ENCODE peak calls at places on chromosomes 7 and 10, in five cellular contexts. E, R, B, K and X are unnamed samples.
A peak's percentile ranks its signal among the peaks of the same experiment; 100 is the strongest.

GRCh38 chr10:103578782-103579382 is 85.4 kb downstream of the NEURL1 start:
- DNase-seq in B (peak; percentile 37), E (no peak), K (no peak), R (no peak), X (no peak)

GRCh38 chr7:100964630-100965029 is 4.7 kb upstream of the MUC12 start:
- DNase-seq in B (no peak), K (no peak), E (no peak), R (no peak), X (no peak)

GRCh38 chr7:35467456-35467978 is 213.6 kb upstream of the TBX20 start:
- DNase-seq in B (no peak), R (no peak), E (no peak), K (no peak), X (no peak)

GRCh38 chr7:15972767-15973362 is 286.4 kb upstream of the MEOX2 start:
- DNase-seq in K (no peak), R (no peak), E (no peak), B (peak; percentile 25), X (no peak)

GRCh38 chr7:27182861-27183681 is 2.0 kb downstream of the HOXA11 start:
- DNase-seq in E (peak; percentile 64), K (no peak), R (peak; percentile 48), B (peak; percentile 66), X (no peak)

GRCh38 chr7:131068604-131069021 is 259.1 kb upstream of the MKLN1 start:
- DNase-seq in K (no peak), B (no peak), E (no peak), R (no peak), X (no peak)

GRCh38 chr10:63145782-63146181 is 12.7 kb downstream of the NRBF2 start:
- DNase-seq in R (no peak), E (no peak), B (no peak), K (no peak), X (no peak)

GRCh38 chr7:137774793-137775201 is 72.0 kb downstream of the DGKI start:
- DNase-seq in E (no peak), R (no peak), K (no peak), B (no peak), X (no peak)

GRCh38 chr10:43254881-43255643 is 11.8 kb downstream of the RASGEF1A start:
- DNase-seq in B (no peak), R (peak; percentile 45), E (no peak), K (no peak), X (peak; percentile 48)

GRCh38 chr7:83162402-83163256 is at the start of gene PCLO:
- DNase-seq in R (peak; percentile 49), B (peak; percentile 96), E (peak; percentile 69), K (peak; percentile 72), X (peak; percentile 80)

GRCh38 chr10:100009283-100009792 is 409 bp downstream of the DNMBP start:
- DNase-seq in K (no peak), E (no peak), R (no peak), B (peak; percentile 70), X (no peak)

GRCh38 chr7:12440229-12440628 is 36.6 kb upstream of the VWDE start:
- DNase-seq in B (no peak), R (no peak), K (no peak), E (no peak), X (no peak)

GRCh38 chr7:41808541-41808940 is 105.7 kb upstream of the INHBA start:
- DNase-seq in K (no peak), E (no peak), R (no peak), B (no peak), X (no peak)

GRCh38 chr10:103127241-103127640 is 65.8 kb downstream of the NT5C2 start:
- DNase-seq in R (no peak), B (no peak), E (no peak), K (no peak), X (no peak)

GRCh38 chr10:56466005-56466404 is 104.9 kb upstream of the ZWINT start:
- DNase-seq in K (no peak), R (no peak), B (no peak), E (no peak), X (no peak)
- H3K9me3 ChIP-seq in K (no peaks in the 10 kb centered on the region), R (no peaks in the 10 kb centered on the region), B (no peaks in the 10 kb centered on the region), E (no peaks in the 10 kb centered on the region), X (no peaks in the 10 kb centered on the region)

DNA sequence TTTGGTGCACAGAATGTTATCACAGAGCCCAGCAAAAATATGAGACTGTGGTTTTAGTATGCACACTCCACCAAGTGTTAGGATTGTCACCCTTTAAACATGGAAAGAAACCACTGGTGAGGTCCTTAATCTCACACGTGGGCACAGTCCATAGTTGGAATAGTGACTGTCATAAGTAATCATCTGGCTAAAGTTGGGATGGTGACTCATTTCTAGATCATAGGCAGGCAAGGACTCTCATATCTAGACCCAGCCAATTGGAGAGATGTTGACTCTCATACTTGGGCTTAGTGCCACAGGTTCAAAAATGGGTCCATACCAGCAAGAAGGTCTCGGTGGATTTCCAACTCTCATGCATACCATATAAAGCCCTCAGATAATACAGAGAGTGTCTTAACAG is 39.6 kb upstream of the ZNF680 start:
- DNase-seq in B (no peak), K (no peak), R (no peak), E (no peak), X (no peak)
- H3K9me3 ChIP-seq in B (peaks cover 3% of the 10 kb centered on the region), K (no peaks in the 10 kb centered on the region), R (no peaks in the 10 kb centered on the region), E (peaks cover 1% of the 10 kb centered on the region), X (no peaks in the 10 kb centered on the region)

GRCh38 chr7:157766098-157766497 is 429.3 kb downstream of the DNAJB6 start:
- DNase-seq in E (no peak), K (no peak), R (no peak), B (no peak), X (no peak)
- H3K9me3 ChIP-seq in E (peaks cover 11% of the 10 kb centered on the region), K (no peaks in the 10 kb centered on the region), R (no peaks in the 10 kb centered on the region), B (peaks cover 11% of the 10 kb centered on the region), X (no peaks in the 10 kb centered on the region)

GRCh38 chr10:37831495-37832333 is 25.7 kb downstream of the ZNF248 start:
- DNase-seq in K (no peak), B (no peak), E (no peak), R (no peak), X (no peak)
- H3K9me3 ChIP-seq in K (peaks cover 30% of the 10 kb centered on the region), B (peaks cover 5% of the 10 kb centered on the region), E (peaks cover 14% of the 10 kb centered on the region), R (peaks cover 55% of the 10 kb centered on the region), X (peaks cover 6% of the 10 kb centered on the region)

GRCh38 chr10:690227-691161 is 1.0 kb upstream of the DIP2C start:
- DNase-seq in K (peak; percentile 47), B (peak; percentile 27), E (no peak), R (no peak), X (no peak)

GRCh38 chr10:691216-691615 is 1.7 kb upstream of the DIP2C start:
- DNase-seq in R (no peak), E (no peak), B (no peak), K (no peak), X (no peak)

GRCh38 chr10:693506-693905 is 4.0 kb upstream of the DIP2C start:
- DNase-seq in E (no peak), R (no peak), K (no peak), B (no peak), X (no peak)

GRCh38 chr10:695396-695795 is 5.9 kb upstream of the DIP2C start:
- DNase-seq in K (no peak), R (no peak), B (no peak), E (no peak), X (no peak)

DNA sequence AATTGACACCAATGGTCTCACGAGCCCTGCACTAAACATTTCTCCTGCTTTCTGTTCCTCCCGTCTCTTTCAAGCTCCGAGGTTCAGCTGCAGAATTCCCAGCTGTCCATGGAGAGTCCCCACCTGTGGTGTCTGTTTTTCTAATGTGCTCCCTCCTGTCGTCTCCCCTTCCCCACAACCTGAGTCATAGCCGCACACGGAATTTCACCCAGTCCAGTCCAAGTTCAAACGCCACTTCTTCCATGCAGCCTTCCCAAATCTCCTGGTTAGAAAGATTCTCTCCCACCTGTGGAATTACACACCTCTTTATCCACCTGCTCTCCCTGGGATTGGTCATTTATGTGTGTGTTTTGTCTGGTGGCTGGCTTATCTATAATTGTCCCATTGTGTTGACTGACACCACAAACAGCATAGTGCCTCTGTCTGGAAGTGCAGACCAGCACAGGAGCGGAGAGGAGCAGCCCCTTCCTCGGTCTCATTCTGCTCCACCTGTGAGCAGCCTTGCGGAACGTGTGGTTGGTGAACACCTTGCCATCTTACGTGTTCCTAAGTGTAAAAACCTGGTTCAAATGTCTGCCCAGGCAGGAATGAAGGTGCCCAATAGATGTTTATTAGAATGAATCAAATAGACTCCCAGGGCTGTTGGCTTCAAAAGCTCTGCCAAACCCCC is 3.3 kb upstream of the DIP2C start:
- DNase-seq in B (peak; percentile 22), E (no peak), R (no peak), K (no peak), X (no peak)
- H3K9me3 ChIP-seq in B (no peaks in the 10 kb centered on the region), E (no peaks in the 10 kb centered on the region), R (no peaks in the 10 kb centered on the region), K (no peaks in the 10 kb centered on the region), X (no peaks in the 10 kb centered on the region)

GRCh38 chr10:129792864-129793263 is 171.2 kb downstream of the EBF3 start:
- DNase-seq in K (no peak), B (no peak), R (no peak), E (peak; percentile 25), X (no peak)

GRCh38 chr10:129796611-129797420 is 167.3 kb downstream of the EBF3 start:
- DNase-seq in B (no peak), E (no peak), R (no peak), K (no peak), X (no peak)

GRCh38 chr10:129793479-129793878 is 170.6 kb downstream of the EBF3 start:
- DNase-seq in K (no peak), R (no peak), B (no peak), E (peak; percentile 24), X (no peak)

GRCh38 chr10:129790710-129791446 is 173.2 kb downstream of the EBF3 start:
- DNase-seq in K (no peak), B (peak; percentile 30), E (peak; percentile 9), R (no peak), X (no peak)

DNA sequence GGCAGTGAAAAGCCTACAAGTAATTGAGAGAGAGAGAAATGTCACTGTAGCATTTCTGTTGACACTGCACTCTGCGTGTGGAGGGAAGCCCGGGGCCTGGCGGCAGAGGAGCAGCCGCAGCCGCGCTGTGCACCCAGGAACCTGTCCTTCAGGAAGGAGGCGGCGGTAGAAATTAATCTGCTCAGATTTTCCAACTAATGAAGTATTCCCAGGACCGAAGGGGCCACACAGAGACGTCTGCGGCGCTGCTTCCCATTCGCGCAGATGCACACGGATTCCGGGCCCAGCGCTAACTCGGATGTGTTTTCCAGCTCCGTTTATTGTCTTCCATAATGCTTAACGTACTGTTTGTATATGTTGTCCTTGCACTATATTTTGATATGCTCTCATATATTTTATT is 170.0 kb downstream of the EBF3 start:
- DNase-seq in R (no peak), B (no peak), E (peak; percentile 14), K (no peak), X (no peak)
- H3K9me3 ChIP-seq in R (peaks cover 12% of the 10 kb centered on the region), B (no peaks in the 10 kb centered on the region), E (no peaks in the 10 kb centered on the region), K (peaks cover 4% of the 10 kb centered on the region), X (no peaks in the 10 kb centered on the region)